ENCODE peak calls at places on chromosomes 2 and 18, in six cellular contexts. A, M, G, W, B and H are unnamed samples.
A peak's percentile ranks its signal among the peaks of the same experiment; 100 is the strongest.

GRCh38 chr2:150171065-150171548 is 316.4 kb downstream of the RND3 start:
- DNase-seq in A (no peak), M (no peak), G (no peak), W (no peak), B (no peak), H (no peak)

GRCh38 chr18:21769206-21769605 is 28.6 kb downstream of the MIB1 start:
- DNase-seq in A (no peak), M (no peak), G (no peak), W (peak; percentile 22), B (no peak), H (no peak)

GRCh38 chr18:9475643-9476580 is 599 bp downstream of the RALBP1 start:
- DNase-seq in A (peak; percentile 15), M (no peak), G (peak; percentile 29), W (peak; percentile 20), B (peak; percentile 45), H (peak; percentile 55)

GRCh38 chr2:62467100-62467474 is 38.9 kb downstream of the TMEM17 start:
- DNase-seq in A (no peak), M (no peak), G (no peak), W (no peak), B (no peak), H (no peak)

GRCh38 chr2:177314194-177314593 is 49.7 kb upstream of the NFE2L2 start:
- DNase-seq in A (no peak), M (no peak), G (peak; percentile 80), W (peak; percentile 83), B (peak; percentile 98), H (peak; percentile 97)

GRCh38 chr2:96556441-96557330 is 20.1 kb downstream of the ARID5A start:
- DNase-seq in A (no peak), M (no peak), G (peak; percentile 56), W (peak; percentile 91), B (peak; percentile 63), H (no peak)

GRCh38 chr2:170306293-170306873 is 128.4 kb downstream of the MYO3B start:
- DNase-seq in A (no peak), M (no peak), G (no peak), W (no peak), B (no peak), H (no peak)

GRCh38 chr2:162768646-162769045 is 69.9 kb downstream of the KCNH7 start:
- DNase-seq in A (no peak), M (peak; percentile 73), G (no peak), W (no peak), B (no peak), H (no peak)

GRCh38 chr2:150075831-150076230 is 411.6 kb downstream of the RND3 start:
- DNase-seq in A (no peak), M (no peak), G (peak; percentile 18), W (peak; percentile 85), B (peak; percentile 59), H (no peak)

GRCh38 chr2:32833709-32834108 is 113.0 kb upstream of the LTBP1 start:
- DNase-seq in A (no peak), M (no peak), G (no peak), W (no peak), B (no peak), H (no peak)

GRCh38 chr2:1588051-1588993 is 156.0 kb downstream of the PXDN start:
- DNase-seq in A (no peak), M (no peak), G (no peak), W (no peak), B (no peak), H (no peak)

GRCh38 chr2:201182650-201183372 is at the start of gene CASP10:
- DNase-seq in A (peak; percentile 57), M (peak; percentile 20), G (peak; percentile 86), W (peak; percentile 10), B (peak; percentile 89), H (peak; percentile 79)

GRCh38 chr2:177598321-177598922 is 205.8 kb downstream of the AGPS start:
- DNase-seq in A (peak; percentile 49), M (no peak), G (peak; percentile 52), W (peak; percentile 26), B (peak; percentile 70), H (peak; percentile 89)

GRCh38 chr2:113769555-113769954 is 13.1 kb upstream of the SLC35F5 start:
- DNase-seq in A (no peak), M (no peak), G (no peak), W (no peak), B (no peak), H (no peak)

GRCh38 chr2:195543902-195544894 is 112.8 kb upstream of the SLC39A10 start:
- DNase-seq in A (no peak), M (no peak), G (peak; percentile 78), W (peak; percentile 66), B (peak; percentile 70), H (peak; percentile 80)

GRCh38 chr2:38602136-38602731 is 494 bp downstream of the HNRNPLL start:
- DNase-seq in A (no peak), M (peak; percentile 69), G (no peak), W (no peak), B (no peak), H (no peak)

GRCh38 chr2:17688600-17688999 is 65.0 kb downstream of the SMC6 start:
- DNase-seq in A (no peak), M (no peak), G (no peak), W (no peak), B (no peak), H (no peak)

GRCh38 chr18:49250819-49251388 is 209.5 kb downstream of the DYM start:
- DNase-seq in A (peak; percentile 60), M (peak; percentile 34), G (peak; percentile 64), W (no peak), B (peak; percentile 60), H (peak; percentile 32)

GRCh38 chr2:240926516-240927389 is 20.6 kb downstream of the CROCC2 start:
- DNase-seq in A (no peak), M (no peak), G (peak; percentile 39), W (no peak), B (peak; percentile 40), H (peak; percentile 23)

GRCh38 chr2:232927041-232927792 is 57.2 kb downstream of the SNORC start:
- DNase-seq in A (no peak), M (peak; percentile 45), G (no peak), W (no peak), B (peak; percentile 61), H (no peak)

GRCh38 chr2:232925153-232925768 is 55.2 kb downstream of the SNORC start:
- DNase-seq in A (no peak), M (peak; percentile 36), G (no peak), W (no peak), B (no peak), H (no peak)

GRCh38 chr2:232926448-232927040 is 56.5 kb downstream of the SNORC start:
- DNase-seq in A (no peak), M (peak; percentile 53), G (no peak), W (no peak), B (peak; percentile 40), H (no peak)

GRCh38 chr2:232925769-232926163 is 55.7 kb downstream of the SNORC start:
- DNase-seq in A (no peak), M (peak; percentile 67), G (no peak), W (no peak), B (no peak), H (no peak)

DNA sequence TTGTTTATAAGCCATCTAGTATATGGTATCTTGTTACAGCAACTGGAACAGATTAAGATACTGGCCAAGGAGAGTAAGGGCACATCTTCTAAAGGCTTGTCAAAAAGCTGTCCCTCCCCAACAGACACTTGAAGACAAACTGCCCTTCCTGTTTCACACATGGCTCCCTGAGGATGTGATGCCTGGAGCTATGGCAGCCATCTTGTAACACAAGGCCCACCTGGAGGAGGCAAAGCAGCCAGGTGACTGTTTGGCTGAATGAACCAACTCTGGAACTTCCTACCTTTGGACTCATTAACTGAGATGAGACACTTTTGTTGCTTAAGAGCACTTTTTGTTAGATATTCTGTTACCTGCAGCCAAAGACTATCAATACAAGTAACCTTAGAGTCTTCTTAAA is 54.4 kb downstream of the SNORC start:
- DNase-seq in A (no peak), M (no peak), G (no peak), W (no peak), B (no peak), H (no peak)
- H3K4me3 ChIP-seq in A (no peak overlapping the region), M (no peak overlapping the region), G (no peak overlapping the region), W (no peak overlapping the region), B (no peak overlapping the region), H (no peak overlapping the region)

DNA sequence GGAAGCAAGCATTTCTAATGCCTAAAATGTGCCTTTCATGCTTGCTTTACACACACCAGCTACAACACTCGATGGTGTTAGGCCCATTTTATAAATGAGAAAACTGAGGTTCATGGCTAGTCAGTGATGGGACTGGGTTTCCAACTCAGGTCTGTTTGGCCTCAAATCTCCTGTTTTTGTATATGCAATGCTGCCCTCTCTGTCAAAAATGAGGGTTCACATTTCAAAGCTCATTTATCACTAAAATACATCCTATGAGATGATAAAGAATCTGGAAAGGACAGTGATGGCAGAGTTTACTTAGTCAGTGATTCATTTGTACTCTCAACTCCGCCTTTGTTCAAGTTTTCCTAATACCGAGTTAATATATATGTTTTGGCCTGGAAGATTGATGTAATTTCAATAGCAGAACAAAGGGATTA is 92.3 kb downstream of the KCTD1 start:
- DNase-seq in A (no peak), M (no peak), G (no peak), W (no peak), B (no peak), H (no peak)
- TF ChIP-seq CTCF in A (peak; percentile 24), M (no peak), G (no peak), W (no peak), B (no peak), H (no peak)

GRCh38 chr2:70123829-70124117 is 36.5 kb downstream of the PCBP1 start:
- DNase-seq in A (no peak), M (no peak), G (no peak), W (no peak), B (no peak), H (no peak)

GRCh38 chr2:70122470-70122869 is 35.2 kb downstream of the PCBP1 start:
- DNase-seq in A (no peak), M (no peak), G (no peak), W (no peak), B (no peak), H (no peak)

GRCh38 chr2:70123051-70123828 is 36.0 kb downstream of the PCBP1 start:
- DNase-seq in A (peak; percentile 45), M (peak; percentile 90), G (peak; percentile 60), W (peak; percentile 51), B (peak; percentile 80), H (peak; percentile 77)

GRCh38 chr2:70125498-70125898 is 38.2 kb downstream of the PCBP1 start:
- DNase-seq in A (no peak), M (no peak), G (no peak), W (no peak), B (no peak), H (no peak)

GRCh38 chr2:70124983-70125480 is 37.8 kb downstream of the PCBP1 start:
- DNase-seq in A (peak; percentile 80), M (peak; percentile 81), G (peak; percentile 54), W (no peak), B (peak; percentile 46), H (peak; percentile 70)
- H3K4me3 ChIP-seq in A (peak overlapping the region; percentile 58), M (peak overlapping the region; percentile 71), G (peak overlapping the region; percentile 57), W (peak overlapping the region; percentile 72), B (peak overlapping the region; percentile 53), H (peak overlapping the region; percentile 52)

GRCh38 chr2:168712053-168712452 is 90.4 kb upstream of the NOSTRIN start:
- DNase-seq in A (no peak), M (peak; percentile 37), G (no peak), W (no peak), B (no peak), H (peak; percentile 14)
- TF ChIP-seq CTCF in A (peak; percentile 28), M (peak; percentile 31), G (no peak), W (no peak), B (peak; percentile 16), H (peak; percentile 21)